ENCODE peak calls at places on chromosomes 1 and 21, in six cellular contexts. R is A549, X is SK-N-SH, U is HepG2, M is K562, H is HCT116. O is an unnamed sample.

GRCh38 chr1:46621930-46622329 is 5.3 kb upstream of the MOB3C start:
- DNase-seq in M (no peak), U (no peak), X (no peak), H (no peak), R (no peak), O (no peak)

GRCh38 chr1:216670118-216670870 is 52.9 kb downstream of the ESRRG start:
- DNase-seq in H (no peak), M (no peak), R (peak), U (peak), X (peak), O (no peak)

GRCh38 chr21:42102063-42102462 is 30.9 kb downstream of the UMODL1 start:
- DNase-seq in X (no peak), M (no peak), H (no peak), U (no peak), R (no peak), O (no peak)

GRCh38 chr1:2003564-2004131 is at the start of gene CFAP74:
- DNase-seq in R (no peak), H (peak), U (peak), M (peak), X (peak), O (peak)

GRCh38 chr1:230335861-230336549 is 90.1 kb downstream of the PGBD5 start:
- DNase-seq in U (no peak), H (no peak), R (no peak), M (no peak), X (no peak), O (no peak)

GRCh38 chr1:94808682-94809081 is 11.5 kb upstream of the SLC44A3 start:
- DNase-seq in H (no peak), U (no peak), M (no peak), X (no peak), R (no peak), O (no peak)

GRCh38 chr21:34105947-34106541 is 32.7 kb downstream of the MRPS6 start:
- DNase-seq in H (no peak), X (no peak), M (no peak), U (no peak), R (no peak), O (no peak)

GRCh38 chr1:210819266-210819665 is 314.7 kb downstream of the KCNH1 start:
- DNase-seq in R (no peak), U (no peak), X (no peak), H (no peak), M (no peak), O (no peak)

GRCh38 chr1:204977327-204977726 is 65.7 kb upstream of the CNTN2 start:
- DNase-seq in R (no peak), X (no peak), H (no peak), U (no peak), M (no peak), O (no peak)

GRCh38 chr1:14915356-14916054 is 238.0 kb upstream of the TMEM51 start:
- DNase-seq in H (peak), X (peak), M (peak), U (peak), R (peak), O (peak)

GRCh38 chr1:219801433-219801832 is 126.9 kb downstream of the SLC30A10 start:
- DNase-seq in H (no peak), M (no peak), X (no peak), U (no peak), R (no peak), O (no peak)

GRCh38 chr1:155645648-155646047 is 35.6 kb downstream of the MSTO1 start:
- DNase-seq in H (no peak), M (no peak), R (no peak), X (no peak), U (no peak), O (no peak)

GRCh38 chr1:231606712-231607111 is 19.9 kb upstream of the DISC1 start:
- DNase-seq in U (no peak), H (no peak), R (no peak), X (no peak), M (no peak), O (no peak)

GRCh38 chr21:35072960-35073359 is 23.9 kb upstream of the RUNX1 start:
- DNase-seq in R (no peak), M (no peak), U (no peak), X (no peak), H (no peak), O (no peak)

DNA sequence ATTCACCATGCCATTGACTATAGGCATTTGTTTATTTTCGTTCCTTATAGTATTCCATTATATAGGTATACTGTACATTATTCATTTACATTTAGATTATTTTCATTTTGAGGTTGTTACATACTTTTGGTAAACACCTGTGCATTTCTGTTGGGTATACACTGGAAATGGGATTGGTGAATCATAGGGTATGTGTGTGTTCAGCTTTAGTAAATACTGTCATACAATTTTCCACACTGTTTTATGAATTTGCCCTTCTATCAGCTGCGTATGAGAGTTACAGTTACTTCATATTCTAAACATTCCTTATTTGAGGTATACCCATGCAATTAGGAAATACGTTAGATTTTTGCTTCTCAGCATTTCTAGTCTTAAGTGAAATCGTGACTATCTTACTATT is 55.1 kb upstream of the FASLG start:
- DNase-seq in R (no peak), H (no peak), U (no peak), M (no peak), X (no peak), O (no peak)
- TF ChIP-seq MAX in R (no peak), H (no peak), U (no peak), M (no peak), X (no peak), O (no peak)

DNA sequence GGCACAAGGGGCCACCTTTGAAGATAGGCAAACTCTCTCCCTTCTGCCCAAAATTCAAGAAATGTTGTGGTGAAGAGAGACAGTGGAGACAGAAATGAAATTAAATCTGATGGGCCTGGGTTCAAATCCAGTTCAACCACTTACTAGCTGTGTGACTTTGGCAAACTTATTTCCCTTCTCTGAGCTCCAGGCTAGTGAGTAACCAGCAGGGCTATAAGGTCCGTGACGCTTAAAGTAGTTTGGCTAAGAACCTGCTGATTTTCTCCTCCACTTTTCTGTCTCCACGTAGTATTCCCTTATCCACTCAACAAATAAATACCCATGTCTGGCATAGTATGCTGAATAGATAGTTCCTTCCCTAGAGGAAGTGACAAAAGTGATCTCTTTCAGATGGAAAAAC is 1.9 kb downstream of the SLC2A1 start:
- DNase-seq in X (no peak), U (no peak), M (no peak), H (no peak), R (no peak), O (no peak)
- TF ChIP-seq MAX in X (no peak), U (no peak), M (no peak), H (no peak), R (no peak), O (no peak)

GRCh38 chr1:180251526-180252305 is 21.7 kb downstream of the LHX4 start:
- DNase-seq in R (no peak), M (no peak), H (no peak), U (no peak), X (no peak), O (no peak)

GRCh38 chr1:180254496-180254819 is 24.4 kb downstream of the LHX4 start:
- DNase-seq in R (no peak), H (no peak), U (no peak), X (no peak), M (no peak), O (no peak)

GRCh38 chr1:180250883-180251509 is 20.9 kb downstream of the LHX4 start:
- DNase-seq in H (no peak), X (no peak), M (no peak), U (no peak), R (no peak), O (no peak)

GRCh38 chr1:180253585-180254495 is 23.8 kb downstream of the LHX4 start:
- DNase-seq in H (no peak), X (no peak), U (no peak), R (no peak), M (no peak), O (no peak)

GRCh38 chr1:180252638-180253536 is 22.8 kb downstream of the LHX4 start:
- DNase-seq in M (peak), X (peak), U (peak), H (peak), R (peak), O (peak)
- TF ChIP-seq MAX in M (no peak), X (no peak), U (no peak), H (no peak), R (no peak), O (no peak)

GRCh38 chr1:21866629-21867009 is 54.6 kb downstream of the LDLRAD2 start:
- DNase-seq in H (no peak), R (no peak), X (no peak), M (no peak), U (no peak), O (no peak)
- TF ChIP-seq MAX in H (no peak), R (no peak), X (no peak), M (no peak), U (no peak), O (no peak)

DNA sequence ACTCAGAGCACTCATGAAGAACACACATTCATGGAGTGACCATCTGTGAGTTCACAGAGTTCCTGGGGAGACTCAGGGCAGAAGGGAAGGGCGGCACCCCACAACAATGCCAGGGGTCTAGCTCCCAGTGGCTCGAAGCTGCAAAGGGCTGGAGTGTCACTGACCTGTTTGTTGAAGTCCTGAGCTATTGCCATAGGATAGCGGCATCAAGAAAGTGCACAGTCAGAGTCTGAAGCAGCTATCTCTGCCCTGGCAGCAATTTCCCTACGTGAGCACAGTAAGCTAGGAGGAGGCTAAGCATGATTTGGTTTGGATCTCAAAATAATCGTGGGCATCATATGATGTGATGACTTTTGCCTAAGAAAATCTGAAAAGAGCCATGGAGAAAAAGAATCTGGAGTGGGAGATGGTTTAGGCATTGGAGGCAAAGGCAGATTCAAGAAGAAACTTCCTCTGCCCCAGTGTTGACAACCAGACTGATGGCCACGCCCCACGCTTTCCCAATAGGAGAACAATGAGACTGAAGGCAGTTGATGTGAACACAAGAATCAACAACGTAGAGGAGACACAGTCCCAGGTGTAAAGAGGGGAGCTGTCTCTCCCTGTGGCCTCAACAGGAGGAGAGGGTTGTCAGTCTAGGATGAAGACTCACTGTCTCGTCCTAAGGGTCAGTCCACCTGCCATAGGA is 100.0 kb upstream of the SLC25A33 start:
- DNase-seq in H (no peak), R (no peak), U (peak), X (no peak), M (no peak), O (no peak)
- TF ChIP-seq MAX in H (no peak), R (no peak), U (peak), X (no peak), M (no peak), O (no peak)

GRCh38 chr1:108889706-108890105 is 12.9 kb downstream of the GPSM2 start:
- DNase-seq in X (no peak), U (peak), R (no peak), M (no peak), H (no peak), O (no peak)
- TF ChIP-seq MAX in X (no peak), U (no peak), R (no peak), M (no peak), H (no peak), O (no peak)

O was measured in WTC11.